ENCODE peak calls at places on chromosome 7, in nine cellular contexts. Y is uterus; W is CD8-positive, alpha-beta T cell; U is ascending aorta; J is hepatocyte; Z is stomach; D is upper lobe of right lung; I is lung; R is sigmoid colon. T is an unnamed sample.

GRCh38 chr7:116500071-116500853 is 724 bp downstream of the CAV2 start:
- DNase-seq in R (peak; percentile 72), W (no peak), Z (peak; percentile 29), U (peak; percentile 75), I (peak; percentile 34), D (peak; percentile 66), Y (no peak), J (peak; percentile 42), T (peak; percentile 71)

GRCh38 chr7:75995996-75996395 is 1.6 kb upstream of the TMEM120A start:
- DNase-seq in J (no peak), W (no peak), I (no peak), Z (no peak), U (peak; percentile 52), Y (no peak), R (peak; percentile 61), D (no peak), T (peak; percentile 59)

GRCh38 chr7:121366852-121367431 is 29.2 kb downstream of the FAM3C start:
- DNase-seq in Y (no peak), W (no peak), U (no peak), D (no peak), I (no peak), J (peak; percentile 32), Z (no peak), R (no peak), T (no peak)

GRCh38 chr7:45259966-45260646 is 102.5 kb downstream of the RAMP3 start:
- DNase-seq in U (no peak), W (peak; percentile 52), Z (peak; percentile 55), R (no peak), D (peak; percentile 81), J (peak; percentile 53), Y (peak; percentile 43), I (peak; percentile 59), T (peak; percentile 40)

GRCh38 chr7:12923971-12924370 is 236.5 kb downstream of the ARL4A start:
- DNase-seq in Y (no peak), U (no peak), D (no peak), R (no peak), W (no peak), J (no peak), Z (no peak), I (no peak), T (no peak)

GRCh38 chr7:24879281-24879680 is 100.7 kb downstream of the OSBPL3 start:
- DNase-seq in W (no peak), R (no peak), I (no peak), Y (no peak), U (no peak), Z (no peak), J (no peak), D (no peak), T (no peak)

GRCh38 chr7:118280319-118281012 is 56.0 kb downstream of the ANKRD7 start:
- DNase-seq in J (no peak), U (no peak), Z (no peak), D (no peak), Y (no peak), I (no peak), W (no peak), R (no peak), T (no peak)

GRCh38 chr7:75961194-75961593 is 33.2 kb downstream of the TMEM120A start:
- DNase-seq in W (no peak), Z (no peak), J (no peak), R (no peak), I (no peak), U (no peak), D (no peak), Y (no peak), T (no peak)

GRCh38 chr7:91596287-91596686 is 284.2 kb downstream of the MTERF1 start:
- DNase-seq in Z (no peak), W (no peak), Y (no peak), U (no peak), I (no peak), J (no peak), R (no peak), D (no peak), T (no peak)

GRCh38 chr7:9937944-9938631 is 1035.6 kb upstream of the PHF14 start:
- DNase-seq in R (no peak), W (no peak), U (no peak), Y (no peak), J (no peak), Z (no peak), D (no peak), I (no peak), T (no peak)

GRCh38 chr7:83732305-83732704 is 83.4 kb upstream of the SEMA3E start:
- DNase-seq in U (no peak), D (no peak), I (no peak), J (no peak), Y (no peak), W (no peak), R (no peak), Z (no peak), T (no peak)

GRCh38 chr7:20541615-20542349 is 73.7 kb upstream of the ABCB5 start:
- DNase-seq in W (no peak), R (no peak), Y (no peak), U (no peak), J (no peak), D (no peak), Z (no peak), I (no peak), T (no peak)

GRCh38 chr7:1842321-1843221 is 172.5 kb downstream of the ELFN1 start:
- DNase-seq in R (peak; percentile 54), J (peak; percentile 40), W (no peak), I (no peak), D (peak; percentile 59), U (peak; percentile 56), Z (no peak), Y (no peak), T (peak; percentile 57)

GRCh38 chr7:55657654-55658053 is 85.4 kb upstream of the VOPP1 start:
- DNase-seq in D (no peak), I (no peak), Z (no peak), Y (no peak), R (no peak), J (no peak), W (no peak), U (no peak), T (no peak)

GRCh38 chr7:99099499-99100077 is 44.3 kb downstream of the SMURF1 start:
- DNase-seq in D (no peak), W (no peak), Z (no peak), I (no peak), R (no peak), J (no peak), Y (no peak), U (no peak), T (no peak)

GRCh38 chr7:44633254-44634186 is 27.1 kb downstream of the OGDH start:
- DNase-seq in D (peak; percentile 71), J (peak; percentile 60), U (peak; percentile 89), I (peak; percentile 71), W (no peak), R (peak; percentile 88), Y (peak; percentile 73), Z (peak; percentile 85), T (peak; percentile 76)

GRCh38 chr7:50595538-50596102 is 30.4 kb upstream of the DDC start:
- DNase-seq in U (no peak), R (no peak), J (peak; percentile 37), D (no peak), I (no peak), W (no peak), Y (peak; percentile 54), Z (no peak), T (no peak)

GRCh38 chr7:48004598-48004997 is 24.3 kb downstream of the SUN3 start:
- DNase-seq in Z (no peak), R (no peak), W (no peak), J (no peak), U (no peak), D (no peak), I (no peak), Y (no peak), T (no peak)
- H3K4me1 ChIP-seq in Z (no peaks in the 10 kb centered on the region), R (no peaks in the 10 kb centered on the region), W (no peaks in the 10 kb centered on the region), J (no peaks in the 10 kb centered on the region), U (no peaks in the 10 kb centered on the region), D (no peaks in the 10 kb centered on the region), I (no peaks in the 10 kb centered on the region), Y (no peaks in the 10 kb centered on the region), T (no peaks in the 10 kb centered on the region)

DNA sequence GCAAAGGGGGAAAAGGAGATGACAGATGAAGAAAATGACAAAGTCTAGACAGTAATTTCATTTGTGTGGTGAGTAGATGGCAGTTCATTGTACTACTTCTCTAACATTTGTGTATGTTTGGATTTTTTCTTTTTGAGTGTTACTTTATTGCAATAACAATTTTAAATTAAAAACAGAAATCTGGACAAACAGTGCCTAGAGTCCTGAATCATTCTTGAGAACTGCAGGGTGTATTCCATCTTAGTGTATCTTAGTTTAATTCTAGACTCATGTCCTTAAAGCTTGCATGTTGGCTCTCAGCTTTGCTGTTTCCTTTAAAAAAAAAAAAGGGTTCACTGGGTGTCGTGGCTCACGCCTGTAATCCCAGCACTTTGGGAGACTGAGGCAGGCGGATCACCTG is 31.1 kb downstream of the HOXA1 start:
- DNase-seq in W (no peak), U (no peak), J (no peak), Z (no peak), D (no peak), I (no peak), Y (no peak), R (no peak), T (no peak)
- H3K27ac ChIP-seq in W (no peak overlapping the region), U (no peak overlapping the region), J (no peak overlapping the region), Z (no peak overlapping the region), D (no peak overlapping the region), I (no peak overlapping the region), Y (no peak overlapping the region), R (no peak overlapping the region), T (no peak overlapping the region)

DNA sequence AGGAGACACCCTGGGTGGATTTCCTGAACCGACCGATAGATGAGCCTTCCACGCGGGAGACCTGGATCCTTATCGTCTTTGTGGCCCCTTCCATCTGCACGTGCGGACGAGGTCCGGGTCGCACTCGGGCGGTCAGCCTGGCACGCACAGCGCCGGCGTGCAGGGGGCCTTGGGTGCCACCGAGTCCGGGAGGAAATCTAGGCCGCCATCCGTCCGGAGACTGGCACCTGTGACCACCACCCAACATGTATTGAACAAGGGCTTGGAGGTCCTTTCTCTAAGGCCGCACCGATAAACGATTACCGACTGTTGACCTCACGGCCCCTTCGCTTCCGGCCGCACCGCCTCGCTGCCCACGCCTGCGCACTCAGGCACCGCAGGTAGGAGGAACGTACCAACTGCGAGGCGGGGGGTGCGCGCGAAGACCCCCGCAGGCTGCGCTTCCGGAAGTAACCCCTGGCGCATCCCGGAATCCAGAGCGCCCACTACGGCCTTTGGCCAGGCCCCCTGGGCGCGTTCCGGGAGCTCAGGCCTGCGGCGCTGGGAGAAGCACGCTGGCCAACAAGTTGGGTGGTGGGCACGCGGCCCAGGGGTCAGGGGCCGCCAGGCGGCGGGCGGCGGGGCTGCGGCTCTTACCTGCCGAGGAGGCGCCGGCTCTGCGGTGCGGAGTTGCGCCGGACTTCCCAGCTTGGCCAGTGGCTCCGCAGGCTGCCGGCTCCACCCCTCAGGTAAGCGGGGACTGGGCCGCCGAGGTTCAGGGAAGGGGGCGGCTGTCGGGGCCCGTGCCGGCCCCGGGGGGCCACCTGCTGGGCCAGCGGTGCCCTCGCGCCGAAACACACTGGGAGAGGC is at the start of the genes ACTR3C and LRRC61:
- DNase-seq in D (peak; percentile 88), Y (peak; percentile 48), U (no peak), W (peak; percentile 61), R (no peak), Z (peak; percentile 75), I (peak; percentile 49), J (peak; percentile 82), T (no peak)
- TF ChIP-seq CTCF in D (peak; percentile 36), Y (no peak), U (no peak), W (no peak), R (peak; percentile 17), Z (no peak), I (no peak), J (no peak), T (no peak)

DNA sequence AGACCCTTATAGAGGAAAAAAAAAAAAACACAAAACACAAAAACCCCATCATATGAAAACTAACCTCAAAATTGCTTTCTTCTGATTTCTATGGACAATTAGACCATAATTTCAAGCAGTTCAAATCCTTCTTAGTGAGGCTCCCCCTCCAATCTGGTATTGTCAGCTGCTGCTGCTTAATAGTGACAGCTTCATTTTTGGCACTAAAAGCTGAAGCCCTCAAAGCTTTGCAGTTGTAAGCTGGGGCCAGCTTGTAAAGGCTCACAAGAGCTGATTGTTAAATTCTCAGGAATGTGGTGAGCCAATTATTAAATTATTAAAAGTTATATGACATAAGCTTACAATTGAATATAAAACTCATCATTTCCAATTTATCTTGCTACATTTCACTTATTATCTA is 21.9 kb downstream of the ATXN7L1 start:
- DNase-seq in J (no peak), U (no peak), Y (no peak), D (no peak), R (no peak), W (no peak), I (no peak), Z (no peak), T (no peak)
- H3K4me1 ChIP-seq in J (no peaks in the 10 kb centered on the region), U (no peaks in the 10 kb centered on the region), Y (no peaks in the 10 kb centered on the region), D (peaks cover 6% of the 10 kb centered on the region), R (peaks cover 56% of the 10 kb centered on the region), W (peaks cover 51% of the 10 kb centered on the region), I (no peaks in the 10 kb centered on the region), Z (peaks cover 29% of the 10 kb centered on the region), T (peaks cover 7% of the 10 kb centered on the region)